ENCODE peak calls at places on chromosomes 6 and 20, in eight cellular contexts. Y, J, L, Z, I, W, R and K are unnamed samples.

GRCh38 chr20:10639762-10640556 is 33.8 kb downstream of the JAG1 start:
- DNase-seq in Y (no peak), J (no peak), L (no peak), Z (no peak), I (no peak), W (no peak), R (no peak), K (no peak)

GRCh38 chr6:142518126-142518525 is 216.3 kb downstream of the ADGRG6 start:
- DNase-seq in Y (no peak), J (no peak), L (no peak), Z (no peak), I (no peak), W (no peak), R (no peak), K (no peak)

GRCh38 chr6:130365166-130366010 is 429 bp upstream of the TMEM200A start:
- DNase-seq in Y (no peak), J (peak; percentile 59), L (peak; percentile 39), Z (no peak), I (peak; percentile 59), W (no peak), R (peak; percentile 36), K (no peak)

GRCh38 chr6:72621243-72622093 is at the start of gene KCNQ5:
- DNase-seq in Y (no peak), J (peak; percentile 15), L (no peak), Z (no peak), I (no peak), W (no peak), R (no peak), K (peak; percentile 35)

GRCh38 chr6:111683126-111683525 is 77.4 kb upstream of the TRAF3IP2 start:
- DNase-seq in Y (no peak), J (no peak), L (peak; percentile 32), Z (no peak), I (no peak), W (no peak), R (no peak), K (no peak)

GRCh38 chr20:496126-496696 is 33.9 kb upstream of the TBC1D20 start:
- DNase-seq in Y (no peak), J (no peak), L (no peak), Z (no peak), I (no peak), W (no peak), R (no peak), K (no peak)

GRCh38 chr6:110476046-110476849 is at the start of gene SLC22A16:
- DNase-seq in Y (no peak), J (no peak), L (peak; percentile 23), Z (no peak), I (no peak), W (no peak), R (no peak), K (no peak)

GRCh38 chr6:2688416-2689064 is 62.2 kb downstream of the MYLK4 start:
- DNase-seq in Y (no peak), J (no peak), L (no peak), Z (peak; percentile 71), I (no peak), W (no peak), R (peak; percentile 38), K (no peak)

GRCh38 chr6:114339706-114340105 is 3.1 kb downstream of the HS3ST5 start:
- DNase-seq in Y (no peak), J (no peak), L (no peak), Z (no peak), I (no peak), W (no peak), R (no peak), K (no peak)

GRCh38 chr6:11349880-11350279 is 117.4 kb upstream of the NEDD9 start:
- DNase-seq in Y (no peak), J (no peak), L (no peak), Z (no peak), I (no peak), W (no peak), R (no peak), K (no peak)